ENCODE peak calls at places on chromosomes 2 and 18, in nine cellular contexts. T, M, P, C, N, S, K, L and H are unnamed samples.

GRCh38 chr18:33052886-33053285 is 280.1 kb upstream of the KLHL14 start:
- DNase-seq in T (no peak), M (no peak), P (no peak), C (no peak), N (no peak), S (no peak), K (no peak), L (no peak), H (no peak)

GRCh38 chr2:234257859-234258561 is 207.5 kb downstream of the SPP2 start:
- DNase-seq in T (no peak), M (no peak), P (peak), C (no peak), N (peak), S (peak), K (no peak), L (no peak), H (peak)

GRCh38 chr2:224904390-224904789 is 137.9 kb downstream of the DOCK10 start:
- DNase-seq in T (no peak), M (no peak), P (no peak), C (no peak), N (no peak), S (no peak), K (no peak), L (no peak), H (peak)

GRCh38 chr2:237464757-237465391 is 22.2 kb upstream of the MLPH start:
- DNase-seq in T (no peak), M (no peak), P (no peak), C (no peak), N (no peak), S (no peak), K (no peak), L (no peak), H (no peak)

GRCh38 chr2:239465017-239466001 is 64.5 kb upstream of the HDAC4 start:
- DNase-seq in T (peak), M (no peak), P (peak), C (no peak), N (no peak), S (no peak), K (no peak), L (peak), H (no peak)

GRCh38 chr18:6382968-6383367 is 31.7 kb downstream of the L3MBTL4 start:
- DNase-seq in T (no peak), M (no peak), P (peak), C (no peak), N (no peak), S (peak), K (no peak), L (no peak), H (no peak)

GRCh38 chr2:225337183-225337582 is 62.3 kb upstream of the NYAP2 start:
- DNase-seq in T (no peak), M (no peak), P (peak), C (no peak), N (peak), S (peak), K (no peak), L (no peak), H (no peak)

GRCh38 chr2:217714268-217714643 is 288.5 kb downstream of the TNS1 start:
- DNase-seq in T (no peak), M (no peak), P (peak), C (no peak), N (peak), S (no peak), K (no peak), L (peak), H (no peak)

GRCh38 chr2:226882606-226883005 is 46.8 kb downstream of the RHBDD1 start:
- DNase-seq in T (no peak), M (no peak), P (no peak), C (no peak), N (no peak), S (no peak), K (no peak), L (no peak), H (no peak)

GRCh38 chr2:127579231-127579630 is 43.7 kb downstream of the MYO7B start:
- DNase-seq in T (no peak), M (no peak), P (no peak), C (no peak), N (no peak), S (no peak), K (no peak), L (no peak), H (no peak)

GRCh38 chr2:99615247-99615771 is 125.5 kb upstream of the REV1 start:
- DNase-seq in T (no peak), M (no peak), P (peak), C (no peak), N (no peak), S (no peak), K (no peak), L (no peak), H (peak)

GRCh38 chr2:132392211-132392610 is 24.4 kb upstream of the GPR39 start:
- DNase-seq in T (no peak), M (no peak), P (peak), C (no peak), N (no peak), S (peak), K (no peak), L (no peak), H (no peak)

GRCh38 chr2:164903944-164904343 is 51.4 kb downstream of the SLC38A11 start:
- DNase-seq in T (no peak), M (no peak), P (peak), C (no peak), N (peak), S (no peak), K (no peak), L (peak), H (no peak)

GRCh38 chr18:62870643-62871042 is 155.3 kb downstream of the PHLPP1 start:
- DNase-seq in T (no peak), M (no peak), P (no peak), C (no peak), N (peak), S (no peak), K (no peak), L (no peak), H (peak)

GRCh38 chr2:71608034-71608433 is 154.7 kb downstream of the DYSF start:
- DNase-seq in T (no peak), M (no peak), P (no peak), C (no peak), N (no peak), S (no peak), K (no peak), L (no peak), H (no peak)

GRCh38 chr2:43513216-43513615 is 82.6 kb downstream of the THADA start:
- DNase-seq in T (no peak), M (no peak), P (no peak), C (no peak), N (no peak), S (no peak), K (no peak), L (no peak), H (no peak)

GRCh38 chr2:106293379-106293778 is 99.3 kb upstream of the UXS1 start:
- DNase-seq in T (no peak), M (no peak), P (no peak), C (no peak), N (no peak), S (no peak), K (no peak), L (no peak), H (no peak)

GRCh38 chr2:20506281-20506685 is 59.4 kb downstream of the RHOB start:
- DNase-seq in T (no peak), M (no peak), P (no peak), C (no peak), N (peak), S (no peak), K (no peak), L (no peak), H (peak)

GRCh38 chr2:218261424-218262273 is 834 bp downstream of the GPBAR1 start:
- DNase-seq in T (no peak), M (no peak), P (peak), C (no peak), N (no peak), S (no peak), K (no peak), L (no peak), H (no peak)

GRCh38 chr2:166126014-166126639 is 1.7 kb downstream of the SCN1A start:
- DNase-seq in T (no peak), M (no peak), P (no peak), C (no peak), N (no peak), S (no peak), K (no peak), L (no peak), H (no peak)

GRCh38 chr2:892401-892800 is 58.2 kb upstream of the SNTG2 start:
- DNase-seq in T (no peak), M (no peak), P (no peak), C (no peak), N (no peak), S (no peak), K (no peak), L (no peak), H (no peak)

GRCh38 chr2:189276277-189276676 is 96.7 kb upstream of the COL5A2 start:
- DNase-seq in T (no peak), M (no peak), P (no peak), C (no peak), N (peak), S (no peak), K (no peak), L (no peak), H (peak)